ENCODE peak calls at places on chromosomes 2 and 18, in eight cellular contexts. G, M, N, Q, U, W, H and E are unnamed samples. For H3K4me1, the result is how much of the 10 kb centered on the place peaks cover.

GRCh38 chr2:238895901-238896600 is 48.2 kb downstream of the TWIST2 start:
- DNase-seq in G (peak), W (no peak), Q (no peak), U (peak), N (peak), M (peak), H (peak), E (peak)

GRCh38 chr2:43165378-43166025 is 60.9 kb downstream of the ZFP36L2 start:
- DNase-seq in H (peak), N (no peak), W (no peak), U (no peak), G (no peak), Q (no peak), M (peak), E (no peak)

GRCh38 chr2:69434753-69435152 is 2.5 kb downstream of the NFU1 start:
- DNase-seq in H (no peak), N (no peak), W (no peak), G (no peak), U (no peak), M (no peak), Q (no peak), E (no peak)

GRCh38 chr2:35337922-35338321 is 1017.7 kb upstream of the CRIM1 start:
- DNase-seq in M (no peak), W (no peak), H (no peak), U (no peak), Q (no peak), N (no peak), G (no peak), E (no peak)

GRCh38 chr2:63059434-63060078 is 8.9 kb downstream of the OTX1 start:
- DNase-seq in W (no peak), G (no peak), M (no peak), N (no peak), Q (peak), U (no peak), H (no peak), E (no peak)

GRCh38 chr2:62266433-62267038 is 70.6 kb downstream of the B3GNT2 start:
- DNase-seq in U (no peak), M (no peak), W (no peak), G (no peak), Q (no peak), N (peak), H (peak), E (no peak)

GRCh38 chr2:122519366-122519765 is 763.9 kb downstream of the TSN start:
- DNase-seq in G (no peak), W (no peak), U (no peak), N (no peak), Q (no peak), M (no peak), H (no peak), E (no peak)

GRCh38 chr18:49863769-49864615 is 50.7 kb upstream of the ACAA2 start:
- DNase-seq in W (no peak), N (no peak), M (no peak), Q (no peak), U (no peak), H (no peak), G (no peak), E (no peak)

GRCh38 chr2:150759531-150759930 is 272.1 kb upstream of the RND3 start:
- DNase-seq in G (no peak), W (no peak), U (no peak), N (no peak), Q (no peak), M (no peak), H (peak), E (no peak)

GRCh38 chr18:28013064-28013463 is 163.9 kb downstream of the CDH2 start:
- DNase-seq in G (no peak), U (no peak), W (no peak), M (no peak), H (peak), Q (no peak), N (peak), E (no peak)

GRCh38 chr18:741931-742512 is 29.6 kb upstream of the ENOSF1 start:
- DNase-seq in N (peak), G (no peak), W (no peak), M (no peak), Q (peak), H (peak), U (no peak), E (no peak)

GRCh38 chr2:15158117-15158516 is 403.0 kb downstream of the NBAS start:
- DNase-seq in H (no peak), Q (no peak), M (no peak), U (no peak), W (no peak), N (no peak), G (no peak), E (no peak)

GRCh38 chr2:108968619-108969018 is 20.4 kb downstream of the EDAR start:
- DNase-seq in H (peak), G (no peak), Q (no peak), N (no peak), U (no peak), M (no peak), W (no peak), E (no peak)

GRCh38 chr2:127384529-127384928 is 3.2 kb downstream of the MAP3K2 start:
- DNase-seq in U (no peak), W (no peak), M (no peak), H (no peak), Q (no peak), G (no peak), N (no peak), E (no peak)

GRCh38 chr2:157420771-157421323 is 23.0 kb downstream of the CYTIP start:
- DNase-seq in U (no peak), Q (no peak), H (no peak), M (no peak), G (no peak), N (peak), W (no peak), E (no peak)

GRCh38 chr2:64329848-64330247 is 124.1 kb upstream of the LGALSL start:
- DNase-seq in N (peak), H (no peak), Q (no peak), M (peak), W (no peak), G (no peak), U (no peak), E (no peak)

GRCh38 chr18:76923485-76924085 is 101.2 kb downstream of the ZNF236 start:
- DNase-seq in Q (peak), M (no peak), N (peak), W (no peak), H (peak), U (no peak), G (no peak), E (no peak)
- TF ChIP-seq CTCF in Q (peak), M (no peak), N (peak), W (no peak), H (peak), U (peak), G (no peak), E (no peak)

DNA sequence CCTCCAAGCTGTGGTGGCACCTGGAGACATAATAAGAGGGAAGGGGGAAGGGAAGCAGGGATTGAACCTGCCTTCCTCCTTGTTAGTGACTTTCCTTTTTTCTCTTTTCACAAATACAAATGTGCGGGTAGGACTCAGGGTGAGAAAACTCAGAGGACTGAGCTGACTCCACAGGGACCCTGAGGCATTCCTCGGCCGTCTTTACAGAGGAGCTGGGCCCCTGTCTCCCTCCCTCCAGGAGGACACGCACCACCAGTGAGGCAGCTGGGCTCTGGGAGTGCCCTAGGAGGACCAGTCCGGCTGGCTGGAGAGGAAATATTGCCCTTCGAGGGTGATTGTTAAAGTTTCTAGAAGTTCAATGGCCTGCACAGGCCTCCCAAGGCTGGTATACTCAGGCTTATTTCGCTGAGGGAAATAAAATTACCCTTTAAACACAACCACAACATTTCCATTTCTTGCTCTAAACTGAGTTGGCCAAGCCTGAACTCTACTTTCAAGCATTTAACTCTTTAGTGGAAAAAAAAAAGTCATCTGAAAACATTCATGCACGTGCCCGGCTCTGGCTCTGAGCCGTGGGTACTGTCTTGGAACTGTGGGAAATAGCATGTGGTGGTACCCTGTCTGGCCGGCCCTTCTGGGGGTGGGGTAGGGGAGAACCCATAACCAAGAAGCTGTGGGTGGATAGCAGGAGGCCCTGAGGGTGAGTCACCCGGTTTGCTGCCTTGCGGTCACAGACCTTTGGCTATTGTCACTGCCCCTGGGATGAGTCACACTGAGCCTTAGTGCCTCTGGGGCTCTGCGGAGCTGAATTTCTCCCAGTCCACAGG is 116.0 kb downstream of the COPS8 start:
- DNase-seq in W (no peak), U (peak), H (peak), M (peak), N (peak), G (no peak), Q (no peak), E (no peak)
- H3K4me1 ChIP-seq in W (under half), U (under half), H (under half), M (under half), N (under half), G (under half), Q (under half), E (under half)

GRCh38 chr2:119691189-119691588 is 12.2 kb downstream of the TMEM177 start:
- DNase-seq in M (no peak), U (no peak), G (no peak), W (no peak), N (no peak), Q (no peak), H (no peak), E (no peak)
- TF ChIP-seq CTCF in M (no peak), U (no peak), G (no peak), W (no peak), N (no peak), Q (no peak), H (no peak), E (no peak)

DNA sequence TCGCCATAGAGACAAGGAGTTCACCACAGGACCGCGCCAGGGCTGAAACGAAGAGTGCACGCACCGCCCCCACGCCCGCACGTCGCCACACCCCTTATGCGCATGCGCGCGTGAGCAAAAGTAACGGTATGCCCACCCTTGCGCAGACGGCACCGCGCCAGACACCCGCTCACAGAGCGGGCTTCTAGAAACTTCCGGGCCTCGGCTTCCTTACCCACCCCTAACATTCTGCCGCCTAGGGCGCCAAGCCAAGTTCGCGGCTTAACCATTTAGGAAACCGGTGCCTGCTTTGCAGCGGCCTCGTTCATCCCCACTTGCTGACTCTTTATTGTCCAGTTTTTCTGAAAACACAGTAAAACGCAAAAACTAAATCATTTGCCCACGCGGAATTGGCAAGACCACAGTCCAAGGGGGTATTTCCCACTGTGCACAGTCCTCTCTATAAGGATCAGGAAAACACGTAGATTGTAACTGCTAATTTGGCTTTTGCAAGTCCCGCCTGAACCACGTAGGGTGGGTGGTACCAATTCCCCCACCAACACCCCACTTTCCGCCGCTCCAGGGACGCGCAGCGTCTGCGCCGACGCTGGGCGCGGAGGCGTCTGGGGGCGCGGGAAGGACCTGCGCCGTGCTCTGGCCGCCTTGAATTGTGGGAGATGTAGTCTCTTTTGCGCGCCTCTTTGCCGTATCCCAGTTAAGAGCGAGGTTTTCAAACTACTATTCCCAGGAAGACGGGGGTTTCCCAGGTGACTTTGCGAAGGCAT is at the start of the genes FBXO15 and TIMM21:
- DNase-seq in W (peak), H (peak), M (peak), U (peak), N (peak), G (peak), Q (peak), E (peak)
- H3K4me1 ChIP-seq in W (under half), H (under half), M (under half), U (under half), N (under half), G (under half), Q (under half), E (under half)

DNA sequence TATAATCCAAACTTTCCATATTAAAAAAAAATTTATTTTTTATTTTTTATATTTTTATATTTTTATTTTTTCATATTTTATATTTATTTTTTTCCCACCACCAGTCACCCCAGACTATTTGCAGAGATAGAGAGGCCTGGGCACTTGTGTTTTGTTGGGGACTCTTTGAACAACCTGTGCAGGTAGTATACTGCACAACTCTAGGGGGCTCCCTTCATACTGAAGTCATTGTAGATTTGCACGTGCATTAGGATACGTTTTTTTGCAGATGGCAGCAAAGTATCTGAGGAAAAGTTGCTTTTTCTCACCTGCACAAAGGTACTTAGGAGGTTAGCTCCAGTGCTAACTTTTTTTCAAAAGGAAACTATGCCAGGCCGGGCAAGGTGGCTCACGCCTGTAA is 73.9 kb upstream of the TANC1 start:
- DNase-seq in Q (no peak), N (no peak), M (no peak), H (no peak), G (no peak), U (no peak), W (no peak), E (no peak)
- TF ChIP-seq CTCF in Q (peak), N (no peak), M (no peak), H (no peak), G (no peak), U (no peak), W (no peak), E (no peak)

GRCh38 chr2:160338891-160339290 is 138.8 kb upstream of the ITGB6 start:
- DNase-seq in H (peak), G (no peak), U (peak), N (peak), Q (no peak), W (no peak), M (no peak), E (no peak)
- H3K4me1 ChIP-seq in H (under half), G (under half), U (under half), N (under half), Q (under half), W (under half), M (under half), E (under half)

DNA sequence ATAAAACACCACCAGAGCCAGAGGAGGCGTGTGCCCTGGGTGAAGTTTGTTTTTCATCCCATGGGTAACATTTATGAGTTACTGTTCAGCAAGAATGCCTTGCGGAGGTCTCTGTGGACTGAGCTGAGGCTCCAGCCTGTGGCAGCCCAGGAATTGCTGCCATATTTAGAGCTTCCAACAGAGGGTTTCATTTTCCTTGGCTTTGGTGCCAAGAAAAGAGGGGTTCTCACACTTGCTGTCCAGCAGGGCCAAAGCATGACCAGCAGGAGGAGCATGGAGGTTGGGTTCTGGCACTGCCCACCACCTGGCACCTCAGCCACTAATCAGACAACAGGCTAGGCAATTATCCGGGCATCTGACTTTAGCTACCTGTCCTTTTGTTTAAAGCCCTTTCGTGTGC is 36.7 kb downstream of the EPAS1 start:
- DNase-seq in N (no peak), Q (no peak), W (no peak), G (no peak), M (no peak), H (no peak), U (no peak), E (no peak)
- TF ChIP-seq CTCF in N (peak), Q (peak), W (no peak), G (no peak), M (no peak), H (peak), U (peak), E (peak)

DNA sequence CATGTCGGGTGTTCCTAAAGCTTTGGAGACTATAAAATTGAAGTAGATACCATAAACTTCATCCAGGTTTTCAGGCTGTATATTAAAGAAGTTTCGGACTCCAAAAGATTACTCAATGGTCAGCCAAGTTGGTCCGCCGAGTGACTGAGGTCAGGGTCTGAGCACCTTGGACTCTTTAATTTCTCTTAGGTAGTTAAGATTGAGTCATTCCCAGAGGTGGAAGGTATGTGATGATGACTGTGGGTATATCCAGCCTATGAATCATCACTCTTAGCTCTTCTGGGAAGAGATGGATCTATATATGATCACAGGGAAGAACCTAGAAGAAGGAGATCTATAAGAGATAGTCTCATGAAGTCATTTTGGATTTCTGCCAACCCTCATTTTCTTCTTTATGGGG is 3.3 kb downstream of the ITGA6 start:
- DNase-seq in G (no peak), M (no peak), W (no peak), U (no peak), H (peak), Q (no peak), N (peak), E (no peak)
- H3K4me1 ChIP-seq in G (under half), M (under half), W (under half), U (under half), H (under half), Q (under half), N (under half), E (under half)

DNA sequence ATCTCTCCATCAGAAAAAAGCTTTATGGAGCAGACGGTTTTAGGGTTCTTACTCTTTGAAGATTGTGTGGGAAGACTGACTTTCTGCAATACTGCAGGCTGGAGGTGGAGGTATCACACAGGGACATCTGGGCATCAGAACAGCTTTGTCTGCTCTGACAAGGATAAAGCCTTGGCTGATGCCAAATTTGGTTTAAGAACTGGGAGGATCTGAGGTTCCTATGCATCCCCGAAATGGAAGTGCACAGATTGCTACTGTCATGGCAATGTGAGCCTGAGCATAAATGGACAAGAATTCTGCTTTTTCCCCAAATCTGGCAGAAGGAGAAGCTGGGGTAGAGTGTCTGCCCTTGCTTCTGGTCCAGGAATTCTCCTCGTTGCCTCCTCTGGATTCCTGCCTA is 424.3 kb downstream of the SLC4A3 start:
- DNase-seq in G (no peak), Q (no peak), H (no peak), M (no peak), W (no peak), N (no peak), U (no peak), E (no peak)
- TF ChIP-seq CTCF in G (no peak), Q (no peak), H (no peak), M (no peak), W (no peak), N (no peak), U (no peak), E (no peak)